ENCODE peak calls at places on chromosome 17, in six cellular contexts. R is right lobe of liver; E is esophagus squamous epithelium; Y is effector memory CD4-positive, alpha-beta T cell; K is Peyer's patch; F is CD8-positive, alpha-beta T cell. Q is an unnamed sample.

GRCh38 chr17:48068491-48068961 is 20.4 kb downstream of the NFE2L1 start:
- DNase-seq in R (no peak), E (no peak), Y (no peak), K (peak; percentile 44), F (no peak), Q (peak; percentile 66)

GRCh38 chr17:77106874-77107358 is 33.9 kb upstream of the SEC14L1 start:
- DNase-seq in R (no peak), E (no peak), Y (no peak), K (no peak), F (no peak), Q (peak; percentile 62)

GRCh38 chr17:17325228-17325627 is 22.1 kb downstream of the NT5M start:
- DNase-seq in R (no peak), E (no peak), Y (no peak), K (no peak), F (no peak), Q (no peak)

GRCh38 chr17:42266918-42267766 is 9.0 kb downstream of the STAT5B start:
- DNase-seq in R (no peak), E (no peak), Y (peak; percentile 64), K (no peak), F (no peak), Q (no peak)

GRCh38 chr17:33234930-33235685 is 58.0 kb downstream of the ASIC2 start:
- DNase-seq in R (no peak), E (no peak), Y (no peak), K (peak; percentile 52), F (no peak), Q (no peak)

GRCh38 chr17:29593546-29594440 is 861 bp downstream of the ANKRD13B start:
- DNase-seq in R (peak; percentile 50), E (no peak), Y (no peak), K (peak; percentile 42), F (no peak), Q (peak; percentile 90)

GRCh38 chr17:21140911-21141310 is 14.1 kb downstream of the DHRS7B start:
- DNase-seq in R (no peak), E (no peak), Y (no peak), K (no peak), F (no peak), Q (no peak)

GRCh38 chr17:31448467-31449077 is 57.1 kb downstream of the RAB11FIP4 start:
- DNase-seq in R (no peak), E (no peak), Y (no peak), K (no peak), F (no peak), Q (no peak)

GRCh38 chr17:39027037-39027436 is 59.8 kb upstream of the FBXO47 start:
- DNase-seq in R (peak; percentile 86), E (no peak), Y (no peak), K (peak; percentile 75), F (no peak), Q (peak; percentile 85)

GRCh38 chr17:17061516-17061915 is 19.3 kb downstream of the MPRIP start:
- DNase-seq in R (peak; percentile 33), E (no peak), Y (no peak), K (peak; percentile 32), F (no peak), Q (no peak)

GRCh38 chr17:72977768-72978417 is 114.6 kb downstream of the SLC39A11 start:
- DNase-seq in R (no peak), E (no peak), Y (no peak), K (no peak), F (no peak), Q (no peak)

GRCh38 chr17:30332057-30332542 is 1.8 kb downstream of the TMIGD1 start:
- DNase-seq in R (no peak), E (no peak), Y (peak; percentile 32), K (peak; percentile 60), F (peak; percentile 33), Q (no peak)

GRCh38 chr17:49964539-49965521 is 4.2 kb upstream of the DLX4 start:
- DNase-seq in R (no peak), E (no peak), Y (no peak), K (no peak), F (peak; percentile 21), Q (peak; percentile 83)

GRCh38 chr17:76866774-76867577 is 1.2 kb upstream of the MGAT5B start:
- DNase-seq in R (no peak), E (no peak), Y (no peak), K (no peak), F (no peak), Q (no peak)

GRCh38 chr17:45320931-45321461 is 4.2 kb upstream of the MAP3K14 start:
- DNase-seq in R (no peak), E (no peak), Y (no peak), K (no peak), F (no peak), Q (no peak)

GRCh38 chr17:17129466-17129865 is 76.7 kb downstream of the PLD6 start:
- DNase-seq in R (no peak), E (no peak), Y (no peak), K (no peak), F (no peak), Q (no peak)

GRCh38 chr17:76791053-76791980 is 53.4 kb downstream of the MFSD11 start:
- DNase-seq in R (no peak), E (no peak), Y (peak; percentile 8), K (peak; percentile 62), F (no peak), Q (no peak)

GRCh38 chr17:31738488-31738887 is 120.6 kb downstream of the COPRS start:
- DNase-seq in R (peak; percentile 56), E (no peak), Y (no peak), K (no peak), F (no peak), Q (no peak)

GRCh38 chr17:13365331-13365730 is 236.4 kb downstream of the HS3ST3A1 start:
- DNase-seq in R (no peak), E (no peak), Y (no peak), K (no peak), F (no peak), Q (no peak)

GRCh38 chr17:72120878-72121163 is at the start of gene SOX9:
- DNase-seq in R (peak; percentile 85), E (no peak), Y (no peak), K (peak; percentile 88), F (no peak), Q (peak; percentile 97)

GRCh38 chr17:49515196-49515770 is 20.2 kb downstream of the NGFR start:
- DNase-seq in R (peak; percentile 97), E (no peak), Y (no peak), K (peak; percentile 80), F (no peak), Q (peak; percentile 93)

GRCh38 chr17:57284583-57284982 is 28.3 kb downstream of the MSI2 start:
- DNase-seq in R (no peak), E (no peak), Y (peak; percentile 27), K (no peak), F (no peak), Q (no peak)

GRCh38 chr17:45948881-45949624 is 50.0 kb upstream of the STH start:
- DNase-seq in R (peak; percentile 82), E (no peak), Y (peak; percentile 9), K (peak; percentile 82), F (peak; percentile 38), Q (peak; percentile 94)

GRCh38 chr17:18017958-18018357 is 21.0 kb downstream of the ATPAF2 start:
- DNase-seq in R (no peak), E (no peak), Y (no peak), K (no peak), F (no peak), Q (no peak)

GRCh38 chr17:8147805-8148404 is 4.3 kb downstream of the PER1 start:
- DNase-seq in R (no peak), E (no peak), Y (no peak), K (no peak), F (no peak), Q (peak; percentile 45)
- H3K36me3 ChIP-seq in R (peaks cover 60% of the 10 kb centered on the region), E (peaks cover 77% of the 10 kb centered on the region), Y (peaks cover 74% of the 10 kb centered on the region), K (no peaks in the 10 kb centered on the region), F (peaks cover 69% of the 10 kb centered on the region), Q (peaks cover 24% of the 10 kb centered on the region)

GRCh38 chr17:63645775-63646491 is 23.7 kb downstream of the MAP3K3 start:
- DNase-seq in R (no peak), E (no peak), Y (no peak), K (no peak), F (no peak), Q (no peak)

GRCh38 chr17:63647065-63647725 is 25.0 kb downstream of the MAP3K3 start:
- DNase-seq in R (no peak), E (no peak), Y (no peak), K (no peak), F (no peak), Q (no peak)

GRCh38 chr17:63649813-63650212 is 27.6 kb downstream of the MAP3K3 start:
- DNase-seq in R (no peak), E (no peak), Y (no peak), K (no peak), F (no peak), Q (no peak)

GRCh38 chr17:63646492-63646815 is 24.2 kb downstream of the MAP3K3 start:
- DNase-seq in R (no peak), E (no peak), Y (no peak), K (no peak), F (no peak), Q (no peak)

GRCh38 chr17:63647936-63648335 is 25.7 kb downstream of the MAP3K3 start:
- DNase-seq in R (no peak), E (no peak), Y (no peak), K (no peak), F (no peak), Q (peak; percentile 42)
- H3K4me3 ChIP-seq in R (no peak overlapping the region), E (no peak overlapping the region), Y (no peak overlapping the region), K (no peak overlapping the region), F (no peak overlapping the region), Q (no peak overlapping the region)

DNA sequence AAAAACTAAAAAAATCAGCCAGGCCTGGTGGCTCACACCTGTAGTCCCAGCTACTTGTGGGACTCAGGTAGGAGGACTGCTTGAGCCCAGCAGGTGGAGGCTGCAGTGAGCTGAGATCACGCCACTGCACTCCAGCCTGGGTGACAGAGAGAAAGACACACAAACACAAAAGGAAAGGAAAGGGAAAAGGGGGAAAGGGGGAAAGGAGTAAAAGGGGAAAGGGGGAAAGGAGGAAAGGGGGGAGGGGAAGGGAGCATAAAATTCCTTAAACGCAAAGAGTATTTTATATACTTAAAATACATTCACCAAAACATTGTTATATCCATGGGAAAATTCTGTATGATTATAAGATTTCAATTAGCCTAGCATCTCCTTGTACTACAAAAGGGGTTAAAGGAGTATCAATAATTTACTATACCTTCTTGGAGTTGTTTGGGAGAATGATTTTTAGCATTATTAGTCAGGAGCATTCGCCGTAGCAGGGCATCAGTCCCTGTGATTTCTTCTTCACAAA is 17.3 kb upstream of the BRIP1 start:
- DNase-seq in R (no peak), E (no peak), Y (no peak), K (no peak), F (no peak), Q (no peak)
- H3K36me3 ChIP-seq in R (no peaks in the 10 kb centered on the region), E (peaks cover 20% of the 10 kb centered on the region), Y (peaks cover 24% of the 10 kb centered on the region), K (no peaks in the 10 kb centered on the region), F (peaks cover 21% of the 10 kb centered on the region), Q (peaks cover 2% of the 10 kb centered on the region)

DNA sequence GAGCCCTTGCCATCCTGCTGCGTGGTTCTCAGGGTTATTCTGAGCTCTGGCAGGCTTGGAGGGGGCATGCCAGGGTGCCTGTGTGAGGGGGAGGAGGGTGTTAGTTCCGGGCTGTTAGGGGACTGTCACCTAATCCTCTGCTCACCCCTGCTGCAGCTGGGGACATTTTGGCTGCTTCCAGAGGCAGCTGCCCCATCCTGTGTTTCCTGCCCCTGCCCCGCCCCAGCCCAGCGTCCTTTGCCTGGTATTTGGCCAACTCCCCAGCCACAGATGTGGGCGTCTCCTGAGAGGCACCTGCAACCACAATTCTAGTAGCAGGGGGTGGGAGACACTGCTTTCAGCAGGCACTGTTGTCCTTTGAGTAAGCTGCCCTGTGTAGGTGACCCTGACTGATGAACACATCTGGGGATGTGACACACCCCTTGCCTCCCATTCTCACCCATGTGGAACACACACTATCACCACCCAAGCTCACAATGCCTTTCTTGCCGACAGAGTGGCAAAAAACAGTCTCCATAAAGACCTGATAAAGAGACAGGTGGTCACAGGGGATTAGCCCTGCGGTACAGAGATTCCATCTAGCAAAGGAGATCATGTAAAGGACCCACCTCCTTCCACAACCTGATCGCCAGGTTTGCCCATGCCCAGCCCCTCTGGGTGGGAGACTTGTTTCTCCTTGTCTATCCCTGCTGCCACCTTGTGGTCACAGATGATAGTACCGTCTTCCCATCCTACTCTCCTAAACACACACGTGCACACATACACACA is at the start of gene CHRNE:
- DNase-seq in R (peak; percentile 83), E (no peak), Y (peak; percentile 55), K (peak; percentile 95), F (peak; percentile 62), Q (peak; percentile 87)
- H3K4me3 ChIP-seq in R (no peak within 1 kb of the TSS), E (peak within 1 kb of the TSS; percentile 18), Y (no peak within 1 kb of the TSS), K (no peak within 1 kb of the TSS), F (peak within 1 kb of the TSS; percentile 14), Q (no peak within 1 kb of the TSS)

Q was measured in H7.